ENCODE peak calls at places on chromosomes 7 and 10, in five cellular contexts. One of them, this sample, is unnamed.

GRCh38 chr7:139560678-139561077 is 37.2 kb downstream of the CLEC2L start:
- DNase-seq in CD8-positive, alpha-beta T cell: no peak
- DNase-seq in foreskin keratinocyte: no peak
- DNase-seq in T-helper 1 cell: no peak
- DNase-seq in HEK293T: no peak
- DNase-seq in this sample: no peak

GRCh38 chr7:78018541-78019456 is 220.2 kb downstream of the PHTF2 start:
- DNase-seq in foreskin keratinocyte: no peak
- DNase-seq in HEK293T: peak; percentile 28
- DNase-seq in T-helper 1 cell: no peak
- DNase-seq in CD8-positive, alpha-beta T cell: no peak
- DNase-seq in this sample: peak; percentile 28

GRCh38 chr7:77395543-77395942 is 20.6 kb downstream of the GSAP start:
- DNase-seq in HEK293T: no peak
- DNase-seq in CD8-positive, alpha-beta T cell: no peak
- DNase-seq in T-helper 1 cell: no peak
- DNase-seq in foreskin keratinocyte: no peak
- DNase-seq in this sample: no peak

GRCh38 chr7:47956220-47956619 is 8.0 kb upstream of the PKD1L1 start:
- DNase-seq in HEK293T: no peak
- DNase-seq in foreskin keratinocyte: no peak
- DNase-seq in CD8-positive, alpha-beta T cell: no peak
- DNase-seq in T-helper 1 cell: no peak
- DNase-seq in this sample: no peak

GRCh38 chr7:134044682-134045081 is 82.5 kb upstream of the LRGUK start:
- DNase-seq in foreskin keratinocyte: no peak
- DNase-seq in T-helper 1 cell: no peak
- DNase-seq in HEK293T: no peak
- DNase-seq in CD8-positive, alpha-beta T cell: no peak
- DNase-seq in this sample: no peak

GRCh38 chr10:114551310-114551972 is 106.6 kb downstream of the ABLIM1 start:
- DNase-seq in T-helper 1 cell: no peak
- DNase-seq in HEK293T: no peak
- DNase-seq in CD8-positive, alpha-beta T cell: no peak
- DNase-seq in foreskin keratinocyte: no peak
- DNase-seq in this sample: no peak

GRCh38 chr7:18873674-18874341 is 243.6 kb downstream of the TWIST1 start:
- DNase-seq in T-helper 1 cell: no peak
- DNase-seq in HEK293T: peak; percentile 38
- DNase-seq in foreskin keratinocyte: no peak
- DNase-seq in CD8-positive, alpha-beta T cell: no peak
- DNase-seq in this sample: peak; percentile 44

GRCh38 chr7:128938524-128939074 is 872 bp downstream of the IRF5 start:
- DNase-seq in foreskin keratinocyte: no peak
- DNase-seq in CD8-positive, alpha-beta T cell: no peak
- DNase-seq in T-helper 1 cell: no peak
- DNase-seq in HEK293T: no peak
- DNase-seq in this sample: no peak

GRCh38 chr10:88232978-88233537 is 350.1 kb downstream of the RNLS start:
- DNase-seq in CD8-positive, alpha-beta T cell: no peak
- DNase-seq in HEK293T: no peak
- DNase-seq in T-helper 1 cell: no peak
- DNase-seq in foreskin keratinocyte: no peak
- DNase-seq in this sample: no peak

GRCh38 chr7:28062197-28062988 is 118.2 kb downstream of the JAZF1 start:
- DNase-seq in CD8-positive, alpha-beta T cell: peak; percentile 33
- DNase-seq in HEK293T: peak; percentile 64
- DNase-seq in foreskin keratinocyte: peak; percentile 57
- DNase-seq in T-helper 1 cell: no peak
- DNase-seq in this sample: peak; percentile 86

GRCh38 chr7:55073051-55073511 is 54.3 kb downstream of the EGFR start:
- DNase-seq in foreskin keratinocyte: no peak
- DNase-seq in HEK293T: no peak
- DNase-seq in CD8-positive, alpha-beta T cell: no peak
- DNase-seq in T-helper 1 cell: no peak
- DNase-seq in this sample: peak; percentile 71

This sample was measured in EL.